ENCODE peak calls at places on chromosomes 4 and X, in four cellular contexts. R, Z, T and G are unnamed samples.
A peak's percentile ranks its signal among the peaks of the same experiment; 100 is the strongest.

GRCh38 chrX:16310326-16310725 is 143.0 kb downstream of the MAGEB17 start:
- DNase-seq in R (no peak), Z (no peak), T (no peak), G (no peak)

GRCh38 chr4:139050436-139050835 is 34.9 kb downstream of the NOCT start:
- DNase-seq in R (no peak), Z (no peak), T (no peak), G (no peak)

GRCh38 chrX:45743906-45744625 is 543.4 kb upstream of the DIPK2B start:
- DNase-seq in R (no peak), Z (no peak), T (no peak), G (no peak)

GRCh38 chr4:138982754-138983153 is 32.8 kb upstream of the NOCT start:
- DNase-seq in R (no peak), Z (no peak), T (no peak), G (no peak)

GRCh38 chr4:102525099-102525498 is 23.9 kb downstream of the NFKB1 start:
- DNase-seq in R (no peak), Z (no peak), T (no peak), G (no peak)

GRCh38 chr4:170058745-170059144 is 31.0 kb downstream of the AADAT start:
- DNase-seq in R (no peak), Z (no peak), T (no peak), G (no peak)

GRCh38 chrX:10648608-10649007 is 28.2 kb upstream of the MID1 start:
- DNase-seq in R (no peak), Z (no peak), T (no peak), G (no peak)

GRCh38 chr4:127523369-127523768 is 109.4 kb upstream of the INTU start:
- DNase-seq in R (no peak), Z (no peak), T (no peak), G (no peak)

GRCh38 chr4:119197772-119198212 is 14.7 kb upstream of the USP53 start:
- DNase-seq in R (no peak), Z (no peak), T (no peak), G (no peak)

GRCh38 chrX:7889680-7890079 is 37.5 kb downstream of the PNPLA4 start:
- DNase-seq in R (no peak), Z (no peak), T (no peak), G (no peak)

GRCh38 chr4:123701046-123701445 is 304.5 kb downstream of the SPRY1 start:
- DNase-seq in R (no peak), Z (no peak), T (no peak), G (no peak)

GRCh38 chr4:84582302-84582987 is 482 bp upstream of the CDS1 start:
- DNase-seq in R (peak; percentile 81), Z (peak; percentile 97), T (peak; percentile 96), G (no peak)

GRCh38 chr4:84585276-84585675 is 2.3 kb downstream of the CDS1 start:
- DNase-seq in R (no peak), Z (no peak), T (no peak), G (no peak)

GRCh38 chr4:84583871-84584373 is 995 bp downstream of the CDS1 start:
- DNase-seq in R (no peak), Z (no peak), T (no peak), G (no peak)

GRCh38 chr4:84579410-84579791 is 3.5 kb upstream of the CDS1 start:
- DNase-seq in R (no peak), Z (no peak), T (no peak), G (no peak)

DNA sequence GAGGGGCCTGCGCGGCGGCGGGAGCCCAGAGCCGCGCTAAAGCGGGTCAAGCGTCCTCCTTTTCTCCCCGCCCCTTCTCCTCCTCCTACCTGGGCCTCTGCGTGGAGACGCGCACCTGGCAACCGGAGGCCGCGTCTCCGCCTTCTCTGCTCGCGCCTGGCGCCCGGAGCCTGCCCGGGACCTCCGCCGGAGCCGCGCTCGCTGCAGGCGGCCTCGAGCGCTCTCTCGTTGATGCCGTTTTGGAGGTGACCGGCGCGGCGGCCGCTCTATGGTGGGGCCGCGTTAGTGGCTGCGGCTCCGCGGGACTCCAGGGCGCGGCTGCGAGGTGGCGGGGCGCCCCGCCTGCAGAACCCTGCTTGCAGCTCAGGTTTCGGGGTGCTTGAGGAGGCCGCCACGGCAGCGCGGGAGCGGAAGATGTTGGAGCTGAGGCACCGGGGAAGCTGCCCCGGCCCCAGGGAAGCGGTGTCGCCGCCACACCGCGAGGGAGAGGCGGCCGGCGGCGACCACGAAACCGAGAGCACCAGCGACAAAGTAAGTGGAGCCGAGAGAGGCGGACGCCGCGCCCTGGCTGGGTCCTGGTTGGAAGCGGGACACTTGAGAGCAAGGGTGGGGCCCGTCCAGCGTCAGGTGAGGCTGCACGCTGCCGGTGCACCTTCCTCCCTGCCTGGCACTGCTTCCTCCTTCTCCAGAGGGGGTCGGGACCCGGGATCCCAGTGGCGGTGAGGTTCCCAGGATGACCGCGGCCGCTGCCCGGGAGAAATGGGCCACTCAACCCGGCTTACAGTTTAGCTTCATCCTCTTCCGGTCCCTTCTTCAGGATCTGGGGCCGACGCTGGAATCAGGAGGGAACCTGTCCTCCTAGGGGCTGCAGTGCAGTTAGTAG is at the start of gene CDS1:
- DNase-seq in R (no peak), Z (peak; percentile 84), T (no peak), G (peak; percentile 41)
- TF ChIP-seq POLR2A in R (no peak), Z (peak; percentile 76), T (no peak), G (no peak)

GRCh38 chr4:680565-680930 is 6.2 kb downstream of the MYL5 start:
- DNase-seq in R (no peak), Z (peak; percentile 55), T (no peak), G (no peak)

GRCh38 chr4:679571-680083 is 5.3 kb downstream of the MYL5 start:
- DNase-seq in R (no peak), Z (no peak), T (no peak), G (no peak)

GRCh38 chr4:681736-682451 is 7.1 kb downstream of the SLC49A3 start:
- DNase-seq in R (no peak), Z (peak; percentile 90), T (no peak), G (no peak)

GRCh38 chr4:680091-680490 is 5.7 kb downstream of the MYL5 start:
- DNase-seq in R (no peak), Z (no peak), T (no peak), G (no peak)

GRCh38 chr4:680931-681645 is 6.7 kb downstream of the MYL5 start:
- DNase-seq in R (no peak), Z (peak; percentile 83), T (no peak), G (no peak)
- TF ChIP-seq POLR2AphosphoS5 in R (no peak), Z (no peak), T (peak; percentile 16), G (no peak)

GRCh38 chrX:103828529-103828928 is 3.5 kb downstream of the RAB9B start:
- DNase-seq in R (no peak), Z (no peak), T (no peak), G (no peak)

GRCh38 chrX:103830848-103831247 is 1.2 kb downstream of the RAB9B start:
- DNase-seq in R (no peak), Z (no peak), T (no peak), G (no peak)

GRCh38 chrX:103831342-103831802 is 685 bp downstream of the RAB9B start:
- DNase-seq in R (no peak), Z (no peak), T (no peak), G (no peak)

DNA sequence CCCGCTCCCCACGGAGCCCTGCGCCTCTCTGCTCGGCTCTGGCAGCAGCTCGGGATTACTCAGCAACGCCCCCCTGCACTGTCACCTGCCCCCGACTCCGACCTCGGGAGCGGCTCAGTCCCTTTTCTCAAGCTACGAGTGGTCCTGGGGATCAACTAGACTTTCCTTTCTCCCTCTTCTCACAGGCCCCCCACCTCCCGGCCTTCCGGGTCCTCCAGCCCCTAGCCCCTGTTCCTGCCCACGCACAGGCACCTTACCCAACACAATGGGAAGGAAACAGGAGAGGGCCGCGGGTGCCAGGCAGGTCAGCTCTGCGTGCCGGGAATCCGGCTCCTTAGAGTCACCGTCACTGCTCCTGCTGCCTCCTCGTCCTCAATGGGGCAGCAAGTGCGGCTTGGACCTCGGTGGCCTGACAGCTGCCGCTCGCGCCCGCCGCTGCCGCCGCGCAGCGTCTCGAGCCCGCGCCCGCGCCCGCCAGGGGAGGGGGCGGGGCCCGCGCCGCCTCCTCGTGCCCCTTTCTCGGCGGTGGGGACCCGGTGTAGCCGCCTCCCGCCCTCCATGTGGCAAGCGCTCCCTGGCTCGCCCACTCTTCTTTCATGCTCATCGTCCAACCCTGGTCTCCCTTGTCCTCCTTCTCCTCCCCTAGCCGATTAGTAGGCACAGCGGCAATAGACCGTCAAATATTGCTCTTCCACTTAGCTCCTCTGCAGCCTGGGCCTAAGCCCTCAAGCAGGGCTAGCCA is at the start of gene RAB9B:
- DNase-seq in R (no peak), Z (peak; percentile 68), T (peak; percentile 91), G (peak; percentile 42)
- TF ChIP-seq POLR2A in R (no peak), Z (no peak), T (no peak), G (no peak)

GRCh38 chr4:2503809-2504208 is 32.6 kb upstream of the FAM193A start:
- DNase-seq in R (no peak), Z (no peak), T (no peak), G (no peak)
- TF ChIP-seq POLR2AphosphoS5 in R (no peak), Z (no peak), T (no peak), G (no peak)

GRCh38 chr4:167150587-167150986 is 83.7 kb downstream of the SPOCK3 start:
- DNase-seq in R (no peak), Z (no peak), T (no peak), G (no peak)
- TF ChIP-seq POLR2A in R (no peak), Z (no peak), T (no peak), G (no peak)

GRCh38 chr4:185817403-185817818 is 5.4 kb upstream of the SORBS2 start:
- DNase-seq in R (no peak), Z (peak; percentile 61), T (peak; percentile 84), G (no peak)
- TF ChIP-seq POLR2AphosphoS5 in R (no peak), Z (no peak), T (no peak), G (no peak)

GRCh38 chr4:73067971-73068394 is 1.5 kb downstream of the COX18 start:
- DNase-seq in R (no peak), Z (no peak), T (no peak), G (no peak)
- TF ChIP-seq POLR2A in R (no peak), Z (no peak), T (no peak), G (no peak)

GRCh38 chr4:72489267-72489666 is 79.8 kb downstream of the ADAMTS3 start:
- DNase-seq in R (no peak), Z (no peak), T (no peak), G (no peak)
- TF ChIP-seq POLR2AphosphoS5 in R (no peak), Z (no peak), T (no peak), G (no peak)

DNA sequence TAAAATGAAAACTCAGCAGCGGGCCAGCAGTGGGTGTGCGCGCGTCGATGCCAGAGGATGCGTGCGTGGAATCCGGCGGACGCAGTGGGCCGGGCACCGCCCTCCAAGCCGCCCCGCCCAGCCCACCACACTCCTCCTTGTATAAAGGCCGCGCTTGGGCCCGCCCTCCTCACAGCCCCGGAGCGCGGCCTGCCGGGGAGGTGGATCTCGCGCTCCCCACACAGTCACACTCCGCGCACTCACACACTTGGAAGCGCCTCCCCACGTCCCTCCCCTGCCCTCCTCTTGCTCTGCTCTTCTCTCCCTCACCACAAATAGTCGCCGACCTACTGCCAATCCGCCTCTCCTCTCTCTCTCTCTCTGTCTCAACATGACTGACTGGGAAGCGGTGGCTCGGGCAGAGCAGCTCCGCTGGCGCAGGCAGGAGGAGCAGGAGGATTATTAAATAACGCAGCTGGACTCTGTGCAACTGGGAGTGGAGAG is at the start of gene CCSER1:
- DNase-seq in R (peak; percentile 61), Z (peak; percentile 86), T (peak; percentile 95), G (peak; percentile 31)
- TF ChIP-seq POLR2A in R (peak; percentile 96), Z (peak; percentile 98), T (peak; percentile 38), G (peak; percentile 96)